ENCODE peak calls at places on chromosome 6, in four cellular contexts. I, U, R and M are unnamed samples.
A peak's percentile ranks its signal among the peaks of the same experiment; 100 is the strongest.

GRCh38 chr6:125099211-125100017 is 54.2 kb upstream of the TPD52L1 start:
- DNase-seq in U (peak; percentile 15), I (peak; percentile 65), R (peak; percentile 72), M (peak; percentile 70)

GRCh38 chr6:170206931-170207431 is 83.9 kb downstream of the DLL1 start:
- DNase-seq in I (no peak), R (no peak), U (no peak), M (no peak)

GRCh38 chr6:106163446-106163965 is 77.4 kb downstream of the PRDM1 start:
- DNase-seq in R (peak; percentile 52), U (no peak), I (peak; percentile 57), M (peak; percentile 79)

GRCh38 chr6:157628463-157628862 is 194.6 kb upstream of the SNX9 start:
- DNase-seq in R (no peak), U (no peak), I (no peak), M (no peak)

GRCh38 chr6:17527076-17527475 is 73.0 kb upstream of the FAM8A1 start:
- DNase-seq in I (no peak), U (no peak), R (no peak), M (no peak)

GRCh38 chr6:145841668-145842067 is 27.1 kb upstream of the FBXO30 start:
- DNase-seq in U (no peak), R (no peak), I (no peak), M (no peak)

GRCh38 chr6:5279891-5280338 is 18.6 kb downstream of the FARS2 start:
- DNase-seq in U (no peak), I (no peak), R (no peak), M (no peak)

GRCh38 chr6:2259002-2259494 is 13.6 kb upstream of the GMDS start:
- DNase-seq in U (no peak), R (no peak), I (no peak), M (no peak)

GRCh38 chr6:101961357-101961756 is 567.8 kb downstream of the GRIK2 start:
- DNase-seq in R (no peak), U (no peak), I (peak; percentile 2), M (no peak)

GRCh38 chr6:69988458-69989126 is 122.2 kb downstream of the COL19A1 start:
- DNase-seq in U (no peak), I (no peak), R (no peak), M (no peak)

GRCh38 chr6:40789143-40789764 is 202.1 kb upstream of the LRFN2 start:
- DNase-seq in U (no peak), R (no peak), I (peak; percentile 89), M (peak; percentile 15)

GRCh38 chr6:13524801-13525508 is 37.6 kb upstream of the GFOD1 start:
- DNase-seq in U (no peak), I (no peak), R (no peak), M (no peak)

GRCh38 chr6:49001856-49002255 is 461.2 kb downstream of the MMUT start:
- DNase-seq in R (no peak), U (no peak), I (no peak), M (peak; percentile 1)

GRCh38 chr6:121042766-121043165 is 291.5 kb downstream of the TBC1D32 start:
- DNase-seq in U (no peak), I (no peak), R (no peak), M (no peak)

GRCh38 chr6:66210964-66211363 is 503.9 kb upstream of the EYS start:
- DNase-seq in R (no peak), U (no peak), I (peak; percentile 47), M (peak; percentile 6)

GRCh38 chr6:129709909-129710721 is at the start of gene ARHGAP18:
- DNase-seq in U (peak; percentile 70), I (peak; percentile 95), R (peak; percentile 91), M (peak; percentile 96)

GRCh38 chr6:129710722-129711631 is 1.0 kb upstream of the ARHGAP18 start:
- DNase-seq in I (no peak), U (no peak), R (no peak), M (no peak)

GRCh38 chr6:129708496-129709216 is 1.3 kb downstream of the ARHGAP18 start:
- DNase-seq in R (no peak), U (no peak), I (no peak), M (no peak)

GRCh38 chr6:129707882-129708495 is 2.0 kb downstream of the ARHGAP18 start:
- DNase-seq in R (no peak), I (no peak), U (no peak), M (no peak)

GRCh38 chr6:129709451-129709908 is 497 bp downstream of the ARHGAP18 start:
- DNase-seq in I (no peak), U (no peak), R (no peak), M (peak; percentile 60)
- H2BK15ac ChIP-seq in I (no peak overlapping the region), U (peak overlapping the region; percentile 95), R (no peak overlapping the region), M (peak overlapping the region; percentile 80)

DNA sequence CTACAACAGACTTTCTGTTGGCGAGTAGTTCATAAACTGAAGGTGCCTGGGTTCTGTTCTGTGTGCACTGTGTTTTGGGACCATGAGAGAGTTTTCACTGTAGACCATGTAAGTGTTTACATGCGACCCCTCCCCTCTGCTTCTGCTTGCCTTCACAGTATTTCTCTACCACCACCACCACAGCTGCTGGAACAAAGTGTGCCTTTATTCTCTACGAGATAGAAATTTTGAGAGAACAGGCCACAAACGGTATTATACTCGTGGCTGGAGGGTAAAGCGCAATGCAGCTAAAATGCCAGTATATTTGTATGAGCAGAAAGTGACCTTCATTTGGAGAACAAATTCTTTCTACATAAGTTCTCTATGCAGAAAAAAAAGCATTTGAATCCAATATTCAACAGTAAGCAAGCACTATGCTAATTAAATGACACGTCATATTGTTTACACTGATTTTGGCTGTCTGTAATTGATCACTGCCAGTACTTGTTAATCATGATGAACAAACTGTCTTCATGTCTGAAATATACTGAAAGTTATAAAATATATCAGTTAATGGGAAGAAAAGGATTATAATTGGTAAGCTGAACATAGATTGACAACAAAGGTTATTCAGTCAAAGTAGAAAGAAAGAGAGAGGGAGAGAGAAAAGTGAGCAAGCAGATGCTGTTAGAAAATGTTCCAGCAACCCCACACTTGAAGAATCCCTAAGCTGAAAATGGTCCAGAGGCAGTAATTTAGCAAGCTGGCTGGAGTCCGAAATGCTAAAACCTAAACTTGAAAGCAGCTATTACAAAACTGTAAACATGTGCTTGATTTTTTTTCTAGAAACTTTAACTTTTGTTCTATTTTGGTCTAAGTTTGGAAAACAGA is 8.8 kb downstream of the CLDN20 start:
- DNase-seq in R (no peak), U (no peak), I (no peak), M (peak; percentile 64)
- H3K23ac ChIP-seq in R (no peak overlapping the region), U (no peak overlapping the region), I (no peak overlapping the region), M (no peak overlapping the region)

DNA sequence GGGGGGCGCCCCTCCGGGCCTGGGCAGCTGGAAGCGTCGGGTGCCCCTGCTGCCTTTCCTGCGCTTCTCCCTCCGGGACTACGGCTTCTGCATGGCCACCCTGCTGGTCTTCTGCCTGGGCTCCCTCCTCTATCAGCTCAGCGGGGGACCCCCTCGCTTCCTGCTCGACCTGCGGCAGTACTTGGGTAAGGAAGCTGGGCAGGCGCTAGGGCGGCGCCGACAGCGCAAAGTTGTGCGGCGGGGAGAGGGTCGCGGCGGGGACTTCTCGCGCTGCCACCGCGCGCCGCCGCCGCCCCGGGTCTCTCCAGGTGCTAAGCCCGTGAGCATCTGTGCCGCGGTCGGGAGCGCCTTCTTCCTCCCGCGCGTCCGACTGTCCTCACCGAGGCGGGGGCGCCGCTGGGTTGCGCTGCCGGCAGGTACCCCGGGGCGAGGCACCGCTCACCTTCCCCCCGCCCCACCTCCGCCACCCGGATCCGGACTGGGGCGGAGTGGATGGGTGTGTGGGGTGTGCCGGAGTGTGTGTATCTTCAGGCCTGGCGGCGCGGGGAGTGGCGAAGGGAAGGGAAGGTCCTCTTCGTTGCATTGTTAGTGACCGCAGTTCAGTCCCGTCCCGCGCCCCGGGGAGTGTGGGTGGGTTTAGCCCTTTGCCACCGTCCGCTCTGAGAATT is 797 bp downstream of the UST start:
- DNase-seq in R (peak; percentile 80), I (peak; percentile 87), U (peak; percentile 33), M (peak; percentile 57)
- H2BK15ac ChIP-seq in R (no peak overlapping the region), I (no peak overlapping the region), U (no peak overlapping the region), M (peak overlapping the region; percentile 41)

DNA sequence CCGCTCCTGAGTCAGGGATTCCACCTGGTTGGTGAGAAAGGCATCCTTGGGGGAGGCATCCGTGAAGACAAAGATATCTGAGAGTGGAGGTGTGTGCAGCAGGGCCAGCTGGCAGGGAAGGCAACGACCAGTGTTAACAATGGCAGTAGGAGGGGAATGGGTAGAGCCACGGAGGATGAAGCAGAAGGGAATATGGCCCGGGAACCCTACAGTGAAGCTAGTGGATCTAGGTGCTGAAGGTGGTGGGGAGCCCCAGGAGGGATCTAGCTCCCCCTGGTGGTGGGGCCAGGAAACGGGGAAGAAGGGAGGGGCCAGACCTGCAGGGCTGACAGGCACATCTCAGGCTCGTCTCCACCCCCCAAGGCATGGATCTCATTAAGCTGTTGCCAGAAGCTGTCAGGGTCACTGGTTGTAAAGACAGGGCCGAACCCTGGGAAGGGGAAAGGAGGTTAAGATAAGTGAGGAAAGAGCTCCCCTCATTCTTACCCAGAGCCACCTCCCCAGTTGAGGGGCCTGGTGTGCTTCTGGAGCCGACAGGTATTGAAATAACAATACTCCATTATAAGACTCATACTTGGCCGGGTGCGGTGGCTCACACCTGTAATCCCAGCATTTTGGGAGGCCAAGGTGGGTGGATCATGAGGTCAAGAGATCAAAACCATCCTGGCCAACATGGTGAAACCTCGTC is 7.3 kb downstream of the VWA7 start:
- DNase-seq in U (peak; percentile 63), R (peak; percentile 85), I (peak; percentile 88), M (peak; percentile 68)
- H3K23ac ChIP-seq in U (no peak overlapping the region), R (no peak overlapping the region), I (no peak overlapping the region), M (no peak overlapping the region)

GRCh38 chr6:22027226-22027725 is 269.6 kb downstream of the PRL start:
- DNase-seq in U (no peak), R (no peak), I (no peak), M (no peak)

GRCh38 chr6:22026160-22026678 is 270.6 kb downstream of the PRL start:
- DNase-seq in U (no peak), R (no peak), I (no peak), M (no peak)

GRCh38 chr6:22030730-22031619 is 265.9 kb downstream of the PRL start:
- DNase-seq in U (no peak), I (no peak), R (no peak), M (no peak)

GRCh38 chr6:22028403-22028802 is 268.4 kb downstream of the PRL start:
- DNase-seq in I (no peak), U (no peak), R (no peak), M (no peak)

GRCh38 chr6:22029169-22029568 is 267.7 kb downstream of the PRL start:
- DNase-seq in R (no peak), I (no peak), U (no peak), M (no peak)
- H2BK15ac ChIP-seq in R (no peak overlapping the region), I (no peak overlapping the region), U (no peak overlapping the region), M (no peak overlapping the region)

GRCh38 chr6:132496519-132497180 is 16.3 kb downstream of the STX7 start:
- DNase-seq in U (no peak), I (no peak), R (no peak), M (no peak)
- H3K23ac ChIP-seq in U (no peak overlapping the region), I (no peak overlapping the region), R (no peak overlapping the region), M (no peak overlapping the region)